ENCODE peak calls at places on chromosomes 3 and 15, in seven cellular contexts. S is amygdala, V is iPS-NIHi11, R is adrenal gland, T is ecto neural progenitor cell, I is posterior cingulate gyrus, M is vagina. X is an unnamed sample.
A peak's percentile ranks its signal among the peaks of the same experiment; 100 is the strongest.

GRCh38 chr3:82087958-82088357 is 326.5 kb upstream of the GBE1 start:
- DNase-seq in S (no peak), V (no peak), R (no peak), T (no peak), I (no peak), M (no peak), X (no peak)

GRCh38 chr15:94610069-94610863 is 378.9 kb downstream of the MCTP2 start:
- DNase-seq in S (no peak), V (no peak), R (no peak), T (no peak), I (no peak), M (no peak), X (no peak)

GRCh38 chr3:73502609-73503560 is 121.9 kb downstream of the PDZRN3 start:
- DNase-seq in S (peak; percentile 26), V (peak; percentile 72), R (peak; percentile 74), T (peak; percentile 67), I (peak; percentile 68), M (no peak), X (peak; percentile 60)

GRCh38 chr3:143439785-143440184 is 320.2 kb downstream of the CHST2 start:
- DNase-seq in S (no peak), V (no peak), R (no peak), T (no peak), I (no peak), M (no peak), X (no peak)

GRCh38 chr3:126959144-126959920 is 23.6 kb upstream of the PLXNA1 start:
- DNase-seq in S (no peak), V (no peak), R (no peak), T (no peak), I (no peak), M (no peak), X (no peak)

GRCh38 chr3:62013931-62014330 is 359.4 kb downstream of the FEZF2 start:
- DNase-seq in S (no peak), V (no peak), R (no peak), T (no peak), I (no peak), M (no peak), X (no peak)

GRCh38 chr3:148269816-148270215 is 427.9 kb upstream of the AGTR1 start:
- DNase-seq in S (peak; percentile 36), V (no peak), R (no peak), T (no peak), I (no peak), M (no peak), X (no peak)

GRCh38 chr15:92954578-92954977 is 54.5 kb downstream of the CHD2 start:
- DNase-seq in S (no peak), V (peak; percentile 27), R (no peak), T (no peak), I (no peak), M (no peak), X (no peak)

GRCh38 chr15:99224815-99225214 is 24.6 kb downstream of the TTC23 start:
- DNase-seq in S (no peak), V (no peak), R (no peak), T (no peak), I (no peak), M (no peak), X (no peak)

GRCh38 chr15:73346735-73347312 is 21.9 kb downstream of the HCN4 start:
- DNase-seq in S (no peak), V (peak; percentile 91), R (peak; percentile 32), T (peak; percentile 85), I (no peak), M (no peak), X (peak; percentile 74)

GRCh38 chr3:130379274-130379673 is 33.8 kb downstream of the COL6A5 start:
- DNase-seq in S (no peak), V (no peak), R (no peak), T (no peak), I (no peak), M (no peak), X (no peak)

GRCh38 chr15:90309050-90309449 is 43.0 kb upstream of the ZNF774 start:
- DNase-seq in S (no peak), V (no peak), R (no peak), T (no peak), I (no peak), M (no peak), X (peak; percentile 8)

GRCh38 chr15:66132251-66132816 is 121.2 kb downstream of the MEGF11 start:
- DNase-seq in S (no peak), V (no peak), R (no peak), T (no peak), I (no peak), M (no peak), X (no peak)

GRCh38 chr15:64324513-64324912 is 31.5 kb downstream of the CSNK1G1 start:
- DNase-seq in S (no peak), V (no peak), R (no peak), T (no peak), I (no peak), M (no peak), X (no peak)

GRCh38 chr15:56040081-56041035 is 46.9 kb upstream of the NEDD4 start:
- DNase-seq in S (no peak), V (peak; percentile 43), R (peak; percentile 86), T (no peak), I (no peak), M (peak; percentile 91), X (peak; percentile 84)

GRCh38 chr3:106728315-106728821 is 648.9 kb upstream of the CCDC54 start:
- DNase-seq in S (no peak), V (no peak), R (peak; percentile 14), T (no peak), I (no peak), M (no peak), X (no peak)

X was measured in mucosa of gallbladder.